ENCODE peak calls at places on chromosomes 1 and 21, in seven cellular contexts. Y is HCT116, D is gastrocnemius medialis, G is K562, Z is upper lobe of left lung, P is IMR-90, H is HepG2. W is an unnamed sample.

GRCh38 chr21:31460985-31461384 is 116.9 kb upstream of the TIAM1 start:
- ATAC-seq in D (no peak), P (no peak), Y (no peak), G (no peak), H (no peak), Z (no peak), W (no peak)

GRCh38 chr1:107196973-107197562 is 56.2 kb downstream of the NTNG1 start:
- ATAC-seq in G (no peak), H (peak), D (no peak), Z (no peak), Y (no peak), P (no peak), W (no peak)

GRCh38 chr1:209808059-209808494 is 2.1 kb upstream of the IRF6 start:
- ATAC-seq in D (no peak), Y (no peak), H (peak), Z (no peak), G (peak), P (peak), W (no peak)

GRCh38 chr1:237104096-237104495 is 62.1 kb downstream of the RYR2 start:
- ATAC-seq in G (no peak), P (no peak), Z (no peak), Y (no peak), D (no peak), H (no peak), W (no peak)

GRCh38 chr1:60895167-60896124 is 186.9 kb upstream of the NFIA start:
- ATAC-seq in P (no peak), H (no peak), Z (no peak), D (no peak), G (peak), Y (no peak), W (no peak)

GRCh38 chr1:154170547-154171221 is 15.8 kb upstream of the NUP210L start:
- ATAC-seq in D (no peak), P (no peak), G (no peak), H (no peak), Z (no peak), Y (no peak), W (no peak)

GRCh38 chr1:183164963-183165362 is 21.1 kb upstream of the LAMC2 start:
- ATAC-seq in H (no peak), G (no peak), Z (no peak), Y (no peak), P (no peak), D (no peak), W (no peak)

GRCh38 chr1:14403961-14404645 is 194.4 kb upstream of the KAZN start:
- ATAC-seq in D (no peak), H (no peak), Y (no peak), P (no peak), Z (no peak), G (no peak), W (no peak)

GRCh38 chr1:100536031-100536430 is 1.9 kb upstream of the GPR88 start:
- ATAC-seq in G (no peak), H (no peak), Y (no peak), P (no peak), D (no peak), Z (no peak), W (no peak)

GRCh38 chr21:43825936-43826622 is 36.7 kb downstream of the RRP1 start:
- ATAC-seq in D (peak), P (peak), Y (peak), H (peak), Z (peak), G (no peak), W (no peak)

GRCh38 chr1:101088431-101088830 is 62.8 kb upstream of the DPH5 start:
- ATAC-seq in P (no peak), Z (no peak), Y (no peak), D (no peak), G (no peak), H (no peak), W (no peak)

GRCh38 chr1:46657775-46658174 is 10.4 kb downstream of the ATPAF1 start:
- ATAC-seq in H (no peak), Z (no peak), Y (no peak), G (no peak), P (no peak), D (no peak), W (no peak)

GRCh38 chr1:116558140-116558549 is 12.7 kb downstream of the CD58 start:
- ATAC-seq in P (no peak), Y (no peak), Z (no peak), G (no peak), H (no peak), D (no peak), W (no peak)

GRCh38 chr21:32975811-32976507 is 49.8 kb upstream of the OLIG2 start:
- ATAC-seq in Z (no peak), P (no peak), G (no peak), Y (no peak), H (no peak), D (no peak), W (no peak)

GRCh38 chr21:39105341-39105765 is 77.9 kb downstream of the PSMG1 start:
- ATAC-seq in D (peak), Z (peak), Y (no peak), G (peak), H (peak), P (no peak), W (no peak)

GRCh38 chr1:8955367-8955766 is 9.7 kb downstream of the CA6 start:
- ATAC-seq in P (no peak), D (no peak), G (no peak), H (no peak), Y (no peak), Z (no peak), W (peak)

GRCh38 chr1:23611601-23612327 is 52.5 kb upstream of the ID3 start:
- ATAC-seq in G (no peak), P (no peak), Y (peak), H (no peak), Z (no peak), D (no peak), W (no peak)

GRCh38 chr1:236699366-236699765 is 13.1 kb downstream of the ACTN2 start:
- ATAC-seq in H (no peak), D (no peak), G (no peak), P (no peak), Z (no peak), Y (no peak), W (no peak)

GRCh38 chr21:39641827-39642450 is 29.2 kb downstream of the B3GALT5 start:
- ATAC-seq in H (no peak), D (no peak), Z (no peak), G (no peak), P (no peak), Y (no peak), W (no peak)

GRCh38 chr1:66274634-66275033 is 259.3 kb upstream of the SGIP1 start:
- ATAC-seq in D (no peak), G (no peak), Y (no peak), H (no peak), Z (no peak), P (peak), W (no peak)

GRCh38 chr1:55064861-55065263 is 25.5 kb downstream of the PCSK9 start:
- ATAC-seq in Y (no peak), H (no peak), P (peak), D (peak), G (no peak), Z (peak), W (peak)

GRCh38 chr1:211579434-211580302 is 707 bp upstream of the SLC30A1 start:
- ATAC-seq in D (peak), Y (peak), Z (peak), H (peak), G (peak), P (peak), W (peak)

GRCh38 chr1:43867946-43868740 is 65.5 kb upstream of the ARTN start:
- ATAC-seq in H (no peak), Z (no peak), D (no peak), G (no peak), Y (no peak), P (peak), W (no peak)

GRCh38 chr1:66954208-66954607 is 29.4 kb downstream of the MIER1 start:
- ATAC-seq in D (no peak), H (no peak), G (no peak), Y (no peak), P (no peak), Z (no peak), W (no peak)

GRCh38 chr1:222928212-222928611 is 113.4 kb downstream of the DISP1 start:
- ATAC-seq in P (peak), Y (no peak), G (peak), Z (peak), H (peak), D (peak), W (peak)

GRCh38 chr1:238177351-238177750 is 286.6 kb upstream of the ZP4 start:
- ATAC-seq in P (no peak), Y (no peak), H (no peak), D (no peak), Z (no peak), G (no peak), W (no peak)

GRCh38 chr21:35050348-35051286 is 1.5 kb upstream of the RUNX1 start:
- ATAC-seq in D (peak), Z (no peak), P (no peak), G (peak), Y (peak), H (peak), W (no peak)

GRCh38 chr1:171343727-171344472 is 29.9 kb downstream of the FMO4 start:
- ATAC-seq in D (no peak), G (no peak), H (no peak), P (no peak), Z (no peak), Y (no peak), W (no peak)

GRCh38 chr1:31382379-31382989 is 9.6 kb upstream of the FABP3 start:
- ATAC-seq in G (no peak), Y (no peak), H (no peak), Z (no peak), D (no peak), P (peak), W (no peak)

GRCh38 chr21:41570791-41571355 is 62.9 kb upstream of the TMPRSS2 start:
- ATAC-seq in P (no peak), Z (no peak), H (no peak), Y (no peak), G (no peak), D (no peak), W (no peak)

GRCh38 chr1:27594542-27595510 is 9.1 kb downstream of the AHDC1 start:
- ATAC-seq in Z (peak), H (no peak), Y (no peak), D (no peak), P (peak), G (no peak), W (no peak)

GRCh38 chr21:42594616-42595280 is 58.7 kb upstream of the PDE9A start:
- ATAC-seq in P (no peak), H (no peak), D (no peak), Y (no peak), Z (no peak), G (no peak), W (no peak)

GRCh38 chr21:35351434-35351833 is 302.3 kb upstream of the RUNX1 start:
- ATAC-seq in G (no peak), H (no peak), P (no peak), D (no peak), Z (no peak), Y (no peak), W (no peak)

GRCh38 chr1:32627596-32628162 is 22.7 kb downstream of the ZBTB8OS start:
- ATAC-seq in Y (no peak), G (no peak), D (no peak), H (no peak), P (no peak), Z (no peak), W (no peak)

GRCh38 chr1:93807301-93807930 is 71.6 kb downstream of the DNTTIP2 start:
- ATAC-seq in D (no peak), P (no peak), G (no peak), Z (no peak), Y (no peak), H (no peak), W (no peak)

GRCh38 chr21:31158789-31159581 is 120.7 kb upstream of the KRTAP19-8 start:
- ATAC-seq in G (no peak), P (peak), D (no peak), Z (peak), H (no peak), Y (no peak), W (no peak)

GRCh38 chr21:41677671-41678015 is 89.2 kb downstream of the RIPK4 start:
- ATAC-seq in P (no peak), H (peak), G (no peak), D (no peak), Z (no peak), Y (no peak), W (no peak)

GRCh38 chr1:232856556-232856955 is 51.3 kb downstream of the MAP10 start:
- ATAC-seq in Y (no peak), P (peak), G (no peak), H (no peak), Z (no peak), D (no peak), W (no peak)

GRCh38 chr1:25556132-25556670 is 12.8 kb downstream of the LDLRAP1 start:
- ATAC-seq in Z (no peak), Y (peak), H (no peak), G (no peak), P (no peak), D (no peak), W (no peak)

GRCh38 chr1:56540467-56540866 is 38.9 kb downstream of the PLPP3 start:
- ATAC-seq in Z (no peak), P (no peak), H (no peak), Y (no peak), G (no peak), D (no peak), W (no peak)
- TF ChIP-seq POLR2A in Z (no peak), P (no peak), H (no peak), Y (no peak), G (no peak), D (no peak), W (no peak)

GRCh38 chr1:224513383-224513782 is 78.8 kb upstream of the WDR26 start:
- ATAC-seq in Z (no peak), Y (peak), P (no peak), G (no peak), D (no peak), H (peak), W (no peak)

GRCh38 chr1:224517171-224517570 is 82.6 kb upstream of the WDR26 start:
- ATAC-seq in Z (no peak), Y (no peak), P (peak), G (no peak), D (no peak), H (no peak), W (no peak)

GRCh38 chr1:224510880-224511645 is 76.5 kb upstream of the WDR26 start:
- ATAC-seq in D (no peak), Z (no peak), H (no peak), G (peak), Y (no peak), P (peak), W (no peak)

GRCh38 chr1:224512600-224513151 is 78.1 kb upstream of the WDR26 start:
- ATAC-seq in Y (no peak), Z (no peak), D (no peak), G (no peak), H (peak), P (no peak), W (no peak)

GRCh38 chr1:224513787-224514209 is 79.2 kb upstream of the WDR26 start:
- ATAC-seq in H (peak), Y (peak), G (peak), Z (peak), P (peak), D (peak), W (peak)
- TF ChIP-seq CTCF in H (peak), Y (peak), G (peak), Z (peak), P (peak), D (peak), W (peak)

DNA sequence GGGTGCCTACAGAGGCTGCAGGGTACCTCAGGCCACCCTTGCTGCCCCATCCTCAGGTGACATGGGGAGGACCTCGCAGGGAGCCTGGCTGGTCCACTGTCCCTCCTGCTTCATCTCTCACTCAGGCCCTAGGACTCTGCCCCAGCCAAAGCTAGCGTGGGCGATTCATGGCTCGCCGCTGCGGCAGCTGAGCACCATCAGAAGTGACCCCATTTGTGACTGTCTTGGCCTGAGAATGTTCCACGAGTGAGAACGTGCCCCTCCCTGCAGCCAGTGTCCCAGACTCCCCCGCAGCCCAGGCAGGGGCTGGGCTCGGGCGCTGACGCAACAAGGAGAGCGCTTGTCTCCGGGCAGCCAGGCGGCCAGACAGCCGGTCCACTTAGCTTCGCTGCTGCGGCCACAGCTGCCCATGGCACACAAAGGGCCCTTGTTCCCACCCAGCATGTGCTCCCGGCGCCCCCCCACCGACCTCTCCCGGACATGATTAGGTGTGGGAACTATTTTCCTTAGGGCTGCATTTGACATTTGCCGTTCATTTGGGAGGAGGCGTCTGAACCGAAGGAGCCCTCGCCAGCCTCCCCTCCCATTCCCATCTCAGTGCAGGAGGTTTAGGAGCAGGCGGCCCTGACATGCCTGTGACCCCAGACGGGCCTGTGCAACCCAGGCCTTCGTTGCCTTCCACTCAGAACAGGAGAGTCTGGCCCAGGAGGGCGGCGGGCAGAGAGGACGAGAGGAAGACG is 19.3 kb upstream of the POFUT2 start:
- ATAC-seq in G (peak), D (peak), H (peak), Y (no peak), P (peak), Z (peak), W (peak)
- TF ChIP-seq POLR2A in G (no peak), D (peak), H (peak), Y (no peak), P (peak), Z (no peak), W (peak)

GRCh38 chr1:176837708-176838107 is 326.8 kb downstream of the ASTN1 start:
- ATAC-seq in H (no peak), G (no peak), D (no peak), Z (no peak), Y (no peak), P (no peak), W (no peak)

GRCh38 chr1:176849281-176849680 is 315.2 kb downstream of the ASTN1 start:
- ATAC-seq in Y (no peak), Z (no peak), D (no peak), G (no peak), H (no peak), P (no peak), W (no peak)

GRCh38 chr1:176847052-176847451 is 317.5 kb downstream of the ASTN1 start:
- ATAC-seq in D (peak), H (no peak), G (peak), Y (no peak), P (no peak), Z (no peak), W (no peak)

DNA sequence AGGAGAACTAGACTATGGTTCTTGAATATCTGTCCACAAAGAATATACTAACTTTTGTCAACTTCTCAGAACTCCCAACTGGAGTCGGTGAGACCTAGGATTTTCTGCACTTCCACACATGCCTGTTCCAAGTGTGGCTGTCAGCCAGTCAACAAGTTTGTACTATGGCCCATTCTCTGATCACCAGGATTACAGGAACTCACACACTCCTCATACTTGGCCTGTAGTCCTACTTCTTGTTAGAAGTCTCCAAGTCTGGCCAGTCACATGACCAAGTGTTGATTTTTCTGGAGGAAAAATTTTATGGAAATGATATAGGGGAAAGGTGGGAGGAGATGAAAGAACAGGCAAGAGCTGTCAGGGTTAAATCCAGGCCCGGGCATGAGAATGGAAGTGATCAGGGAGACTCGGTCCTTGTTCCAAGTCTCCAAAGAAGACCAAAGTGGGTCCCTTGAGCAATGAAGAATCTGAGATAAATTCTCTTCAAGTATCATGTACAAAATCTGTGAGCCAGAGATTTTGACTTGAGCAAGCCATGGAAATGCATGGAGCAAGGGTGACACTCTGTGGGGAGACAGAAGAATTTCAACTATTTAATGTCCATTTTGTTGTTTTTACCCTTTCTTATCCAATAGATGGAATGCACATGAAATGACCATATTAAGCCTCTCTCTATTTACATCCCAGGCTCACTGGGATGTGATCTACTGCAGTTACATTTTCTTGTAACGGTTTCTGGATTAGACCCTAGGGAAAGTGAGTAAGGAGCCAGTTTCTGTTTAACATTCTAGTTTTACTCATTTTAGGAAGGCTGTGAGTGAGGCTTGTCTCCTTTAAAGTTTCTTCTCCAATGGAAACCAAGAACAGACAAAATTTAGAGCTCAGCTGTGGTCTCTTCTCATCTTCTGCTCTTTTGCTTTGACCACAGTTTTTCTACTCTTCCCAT is 320.9 kb downstream of the ASTN1 start:
- ATAC-seq in Z (peak), Y (no peak), D (peak), H (no peak), P (peak), G (peak), W (peak)
- TF ChIP-seq CTCF in Z (peak), Y (no peak), D (peak), H (peak), P (peak), G (peak), W (peak)